ENCODE peak calls at places on chromosome 15, in six cellular contexts. P, Y, L, H, F and U are unnamed samples.

GRCh38 chr15:58185439-58185838 is 47.3 kb downstream of the AQP9 start:
- DNase-seq in F (no peak), P (no peak), L (no peak), H (no peak), Y (no peak), U (no peak)

GRCh38 chr15:71755092-71755491 is 55.3 kb upstream of the NR2E3 start:
- DNase-seq in P (no peak), F (no peak), Y (no peak), H (no peak), L (no peak), U (no peak)

GRCh38 chr15:100350434-100351226 is 8.9 kb upstream of the ADAMTS17 start:
- DNase-seq in L (no peak), P (no peak), Y (peak), H (peak), F (no peak), U (no peak)

GRCh38 chr15:40340740-40341400 is at the start of gene CCDC9B:
- DNase-seq in F (no peak), L (peak), P (no peak), H (peak), Y (peak), U (peak)

GRCh38 chr15:38726187-38726586 is 161.6 kb upstream of the RASGRP1 start:
- DNase-seq in F (no peak), H (no peak), Y (no peak), P (no peak), L (no peak), U (no peak)

GRCh38 chr15:70127797-70128756 is 30.4 kb upstream of the TLE3 start:
- DNase-seq in Y (no peak), H (peak), F (no peak), L (no peak), P (no peak), U (no peak)

GRCh38 chr15:99631256-99631655 is 65.5 kb downstream of the MEF2A start:
- DNase-seq in Y (no peak), L (no peak), P (no peak), F (peak), H (no peak), U (no peak)

GRCh38 chr15:39730552-39730951 is 52.1 kb downstream of the FSIP1 start:
- DNase-seq in L (no peak), P (no peak), Y (no peak), F (no peak), H (peak), U (no peak)

GRCh38 chr15:92693922-92694331 is 38.4 kb upstream of the FAM174B start:
- DNase-seq in L (no peak), P (no peak), F (peak), H (peak), Y (peak), U (no peak)

GRCh38 chr15:69909719-69910444 is 187.8 kb downstream of the TLE3 start:
- DNase-seq in Y (peak), F (no peak), P (no peak), H (peak), L (no peak), U (no peak)

GRCh38 chr15:90248760-90249122 is 615 bp upstream of the TTLL13 start:
- DNase-seq in F (no peak), L (no peak), H (no peak), P (no peak), Y (no peak), U (no peak)

GRCh38 chr15:35630985-35631384 is 85.0 kb upstream of the DPH6 start:
- DNase-seq in L (no peak), P (no peak), H (no peak), F (no peak), Y (no peak), U (no peak)

GRCh38 chr15:44265757-44266156 is 22.8 kb upstream of the GOLM2 start:
- DNase-seq in L (no peak), Y (no peak), H (no peak), P (no peak), F (no peak), U (no peak)

GRCh38 chr15:76187151-76187550 is 124.1 kb downstream of the ETFA start:
- DNase-seq in Y (no peak), H (no peak), P (no peak), F (no peak), L (no peak), U (no peak)

GRCh38 chr15:70275461-70276138 is 177.9 kb upstream of the TLE3 start:
- DNase-seq in L (no peak), H (no peak), P (no peak), F (no peak), Y (no peak), U (no peak)

GRCh38 chr15:53210653-53211052 is 420.5 kb upstream of the ONECUT1 start:
- DNase-seq in F (no peak), H (no peak), P (no peak), Y (no peak), L (no peak), U (no peak)

GRCh38 chr15:99409097-99409473 is 156.7 kb upstream of the MEF2A start:
- DNase-seq in L (no peak), Y (peak), H (peak), P (no peak), F (peak), U (peak)

GRCh38 chr15:31782016-31782783 is 248.1 kb upstream of the CHRNA7 start:
- DNase-seq in P (no peak), L (no peak), F (no peak), Y (no peak), H (no peak), U (no peak)

GRCh38 chr15:70289191-70289955 is 191.7 kb upstream of the TLE3 start:
- DNase-seq in Y (peak), L (peak), F (no peak), P (no peak), H (no peak), U (no peak)

GRCh38 chr15:70154440-70155347 is 57.0 kb upstream of the TLE3 start:
- DNase-seq in L (peak), P (no peak), F (no peak), Y (peak), H (no peak), U (no peak)

GRCh38 chr15:71651750-71652186 is 158.6 kb upstream of the NR2E3 start:
- DNase-seq in P (peak), L (no peak), F (peak), H (peak), Y (peak), U (no peak)

GRCh38 chr15:71091601-71092000 is 23.7 kb upstream of the THSD4 start:
- DNase-seq in H (no peak), L (no peak), Y (peak), P (no peak), F (no peak), U (no peak)

GRCh38 chr15:92958105-92958504 is 58.0 kb downstream of the CHD2 start:
- DNase-seq in P (no peak), F (no peak), H (no peak), L (no peak), Y (peak), U (no peak)

GRCh38 chr15:34693053-34693744 is 61.6 kb downstream of the GJD2 start:
- DNase-seq in L (no peak), P (no peak), Y (peak), H (no peak), F (no peak), U (no peak)

GRCh38 chr15:68640791-68641331 is 62.1 kb downstream of the CORO2B start:
- DNase-seq in L (peak), P (no peak), H (no peak), F (no peak), Y (no peak), U (peak)

GRCh38 chr15:57037548-57037947 is 119.1 kb downstream of the TCF12 start:
- DNase-seq in Y (no peak), F (no peak), L (no peak), H (no peak), P (no peak), U (no peak)

GRCh38 chr15:25501828-25502446 is 63.1 kb upstream of the UBE3A start:
- DNase-seq in F (peak), Y (peak), H (peak), P (no peak), L (no peak), U (no peak)

GRCh38 chr15:92954578-92954977 is 54.5 kb downstream of the CHD2 start:
- DNase-seq in P (no peak), F (peak), Y (no peak), L (no peak), H (peak), U (no peak)

GRCh38 chr15:58628206-58629057 is 121.1 kb downstream of the ADAM10 start:
- DNase-seq in Y (peak), F (peak), H (no peak), L (no peak), P (no peak), U (no peak)

GRCh38 chr15:91694829-91695205 is 158.7 kb upstream of the SLCO3A1 start:
- DNase-seq in L (no peak), F (no peak), Y (peak), H (peak), P (peak), U (no peak)

GRCh38 chr15:36370051-36370734 is 209.2 kb upstream of the CDIN1 start:
- DNase-seq in F (no peak), H (peak), L (no peak), Y (no peak), P (no peak), U (no peak)

GRCh38 chr15:74318376-74319137 is 48.9 kb downstream of the CYP11A1 start:
- DNase-seq in F (no peak), H (no peak), P (no peak), Y (no peak), L (no peak), U (no peak)

GRCh38 chr15:71329509-71330260 is 214.4 kb downstream of the THSD4 start:
- DNase-seq in P (no peak), Y (peak), H (peak), F (no peak), L (no peak), U (no peak)

GRCh38 chr15:32956006-32956405 is 238.2 kb downstream of the GREM1 start:
- DNase-seq in Y (peak), P (peak), H (peak), L (no peak), F (peak), U (no peak)

GRCh38 chr15:57334257-57334656 is 42.0 kb upstream of the CGNL1 start:
- DNase-seq in P (no peak), F (no peak), H (no peak), Y (peak), L (no peak), U (no peak)

GRCh38 chr15:67922971-67923646 is 83.3 kb upstream of the RNU6-1 start:
- DNase-seq in F (no peak), L (no peak), Y (no peak), P (no peak), H (no peak), U (no peak)

GRCh38 chr15:45457215-45457614 is 65.3 kb downstream of the SLC30A4 start:
- DNase-seq in Y (no peak), H (no peak), L (no peak), F (no peak), P (no peak), U (no peak)

GRCh38 chr15:77010312-77010686 is 15.4 kb downstream of the PSTPIP1 start:
- DNase-seq in H (no peak), P (no peak), L (no peak), F (no peak), Y (no peak), U (no peak)

GRCh38 chr15:101088788-101089578 is 162.9 kb downstream of the CHSY1 start:
- DNase-seq in L (peak), H (peak), P (no peak), F (peak), Y (peak), U (peak)

GRCh38 chr15:85443046-85443445 is 62.6 kb downstream of the AKAP13 start:
- DNase-seq in F (peak), Y (no peak), P (no peak), L (no peak), H (no peak), U (no peak)

GRCh38 chr15:85440451-85440850 is 60.0 kb downstream of the AKAP13 start:
- DNase-seq in H (no peak), Y (no peak), F (peak), P (no peak), L (no peak), U (no peak)

GRCh38 chr15:85445361-85445760 is 65.0 kb downstream of the AKAP13 start:
- DNase-seq in H (no peak), L (no peak), P (no peak), F (no peak), Y (no peak), U (no peak)

GRCh38 chr15:85444329-85444605 is 63.9 kb downstream of the AKAP13 start:
- DNase-seq in F (no peak), L (no peak), Y (no peak), H (no peak), P (no peak), U (no peak)

DNA sequence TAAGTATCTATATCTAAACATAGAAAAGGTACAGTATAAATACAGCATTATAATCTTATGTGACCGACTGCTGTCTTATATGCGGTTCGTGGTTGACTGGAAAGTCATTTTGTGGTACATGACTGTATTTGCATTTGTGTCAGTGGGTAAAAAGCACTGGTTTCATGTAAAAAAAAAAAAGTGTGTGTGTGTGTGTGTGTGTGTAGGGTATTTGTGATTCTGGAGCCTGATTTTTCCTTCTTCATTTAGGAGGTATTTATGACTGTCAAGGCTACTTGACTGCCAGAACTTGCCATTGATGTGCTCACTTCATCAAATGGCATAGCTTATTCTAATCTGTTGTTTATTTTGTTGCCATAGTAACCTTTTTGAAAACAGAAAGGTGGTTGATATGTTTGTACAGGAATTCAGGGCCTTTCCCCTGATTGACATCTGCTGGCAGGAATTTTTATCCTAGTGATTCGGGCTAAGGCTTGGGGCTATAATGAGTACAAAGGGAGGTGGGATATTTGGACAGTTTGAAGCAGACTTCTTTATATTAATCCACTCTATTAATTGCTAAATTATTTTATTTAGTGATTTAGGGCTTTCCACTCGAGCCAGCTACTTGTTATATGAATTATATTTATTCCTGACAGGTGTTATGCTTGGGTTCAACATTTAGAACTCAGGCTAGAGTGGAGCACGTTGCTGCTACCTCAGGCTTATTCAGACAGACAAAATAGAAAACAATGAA is 63.4 kb downstream of the AKAP13 start:
- DNase-seq in Y (peak), L (no peak), H (peak), P (no peak), F (peak), U (no peak)
- TF ChIP-seq CTCF in Y (no peak), L (no peak), H (no peak), P (no peak), F (no peak), U (no peak)

GRCh38 chr15:63701365-63701764 is 104.2 kb downstream of the FBXL22 start:
- DNase-seq in F (no peak), Y (peak), P (no peak), H (no peak), L (no peak), U (no peak)

GRCh38 chr15:63708141-63708772 is 111.1 kb downstream of the FBXL22 start:
- DNase-seq in F (peak), P (no peak), L (no peak), H (no peak), Y (peak), U (no peak)

GRCh38 chr15:63699391-63699790 is 102.2 kb downstream of the FBXL22 start:
- DNase-seq in H (no peak), Y (no peak), L (no peak), P (no peak), F (no peak), U (no peak)

GRCh38 chr15:63698731-63699130 is 101.5 kb downstream of the FBXL22 start:
- DNase-seq in L (no peak), F (no peak), Y (no peak), H (no peak), P (no peak), U (no peak)

DNA sequence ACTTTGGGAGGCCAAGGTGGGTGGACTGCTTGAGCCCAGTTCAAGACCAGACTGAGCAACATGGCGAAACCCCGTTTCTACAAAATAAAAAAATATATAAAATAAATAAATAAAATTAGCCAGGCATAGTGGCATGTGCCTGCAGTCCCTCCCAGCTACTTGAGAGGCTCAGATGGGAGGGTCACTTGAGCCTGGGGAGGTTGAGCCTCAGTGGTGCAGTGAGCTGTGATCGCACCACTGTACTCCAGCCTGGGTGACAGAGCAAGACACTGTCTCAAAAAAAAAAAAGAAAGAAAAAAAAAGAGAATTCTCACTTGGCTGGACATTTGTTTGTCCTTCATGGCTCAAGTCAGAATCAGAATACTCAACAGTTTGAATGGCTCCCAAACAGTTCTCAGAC is 106.5 kb downstream of the FBXL22 start:
- DNase-seq in P (no peak), L (no peak), F (no peak), H (no peak), Y (no peak), U (no peak)
- H3K27ac ChIP-seq in P (no peak), L (no peak), F (no peak), H (no peak), Y (no peak), U (no peak)

GRCh38 chr15:60656491-60657284 is 177.7 kb upstream of the ICE2 start:
- DNase-seq in F (no peak), L (no peak), P (no peak), H (no peak), Y (peak), U (no peak)
- TF ChIP-seq CTCF in F (no peak), L (no peak), P (no peak), H (no peak), Y (no peak), U (no peak)

GRCh38 chr15:42576040-42576594 is 711 bp downstream of the STARD9 start:
- DNase-seq in H (no peak), Y (no peak), L (no peak), F (no peak), P (no peak), U (no peak)

GRCh38 chr15:42576776-42577175 is 1.4 kb downstream of the STARD9 start:
- DNase-seq in F (peak), H (no peak), L (no peak), Y (no peak), P (no peak), U (no peak)

GRCh38 chr15:42577514-42578031 is 2.2 kb downstream of the STARD9 start:
- DNase-seq in F (peak), H (no peak), L (no peak), Y (peak), P (no peak), U (no peak)

GRCh38 chr15:42578984-42579537 is 3.7 kb downstream of the STARD9 start:
- DNase-seq in L (no peak), F (no peak), P (no peak), H (no peak), Y (no peak), U (no peak)

DNA sequence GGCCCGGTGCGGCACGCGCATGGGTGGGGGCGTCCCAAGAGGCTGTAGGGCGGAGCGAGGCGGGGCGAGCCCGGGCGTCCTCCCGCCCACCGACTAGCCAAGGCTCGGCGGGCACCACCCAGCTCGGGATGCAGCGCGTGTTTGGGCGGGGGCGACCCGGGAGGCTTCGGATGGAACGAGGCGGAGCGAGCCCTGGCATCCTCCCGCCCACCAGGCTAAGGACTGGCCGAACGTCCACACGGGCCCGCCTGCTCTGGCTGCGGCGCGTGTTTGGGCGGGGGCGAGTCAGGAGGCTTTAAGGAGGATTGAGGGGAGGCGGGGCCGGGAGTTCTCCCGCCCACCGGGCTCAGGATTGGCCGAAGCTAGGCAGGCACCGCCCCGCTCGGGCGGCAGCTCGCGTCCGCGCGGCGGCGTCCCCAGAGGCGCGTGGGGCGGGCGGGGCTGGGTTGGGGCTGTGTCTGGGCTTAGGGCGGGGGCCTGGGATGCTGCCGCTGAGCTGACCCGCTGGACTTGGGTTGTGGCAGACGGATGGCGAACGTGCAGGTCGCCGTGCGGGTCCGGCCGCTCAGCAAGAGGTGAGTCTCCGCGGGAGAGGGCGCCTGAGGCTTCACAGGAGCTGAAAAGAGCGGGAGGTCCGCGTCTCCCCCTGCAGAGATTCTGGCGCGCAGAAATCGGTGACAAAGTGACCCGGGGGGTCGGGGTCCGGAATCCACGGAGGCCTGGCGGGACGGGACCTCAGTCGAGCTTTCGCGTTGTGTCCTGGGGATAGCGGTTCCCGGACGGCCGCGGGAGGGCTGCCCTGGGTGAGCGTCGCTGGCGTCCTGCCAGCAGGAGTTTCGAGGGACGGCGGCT is at the start of gene STARD9:
- DNase-seq in P (peak), L (peak), Y (peak), F (peak), H (peak), U (peak)
- H3K27ac ChIP-seq in P (no peak), L (peak), Y (peak), F (peak), H (peak), U (peak)

DNA sequence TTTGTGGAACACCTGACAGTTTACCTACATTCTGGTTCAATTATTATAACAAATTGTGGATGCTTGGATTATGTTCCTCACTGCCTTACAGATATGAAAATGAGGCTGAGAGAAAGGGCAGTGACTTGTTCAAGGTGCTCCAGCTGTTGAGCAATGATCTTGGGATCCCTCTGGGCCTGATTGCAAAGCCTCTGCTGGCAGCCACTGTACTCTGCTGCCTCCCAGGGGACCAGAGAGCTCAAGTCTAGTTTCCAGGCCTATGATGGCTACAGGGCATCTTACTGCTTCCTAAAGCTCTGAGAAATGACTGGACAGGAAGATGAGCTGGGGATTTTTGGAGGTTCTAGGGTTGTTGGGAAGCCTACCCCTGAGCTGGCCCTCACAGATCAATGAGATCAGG is 2.3 kb upstream of the SHC4 start:
- DNase-seq in L (no peak), F (peak), H (peak), Y (peak), P (no peak), U (no peak)
- TF ChIP-seq CTCF in L (no peak), F (no peak), H (peak), Y (peak), P (peak), U (no peak)

GRCh38 chr15:42591238-42591936 is 16.0 kb downstream of the STARD9 start:
- DNase-seq in Y (peak), L (no peak), P (no peak), H (peak), F (peak), U (no peak)
- H3K27ac ChIP-seq in Y (no peak), L (no peak), P (no peak), H (no peak), F (no peak), U (no peak)